ENCODE peak calls at places on chromosomes 1 and 21, in seven cellular contexts. A is A673; C is mucosa of descending colon; F is left ventricle myocardium inferior; E is CD4-positive, CD25-positive, alpha-beta regulatory T cell; S is adrenal gland; J is right atrium auricular region. B is an unnamed sample.
A peak's percentile ranks its signal among the peaks of the same experiment; 100 is the strongest.

GRCh38 chr1:3822421-3822820 is 26.1 kb upstream of the LRRC47 start:
- DNase-seq in A (no peak), C (no peak), F (no peak), E (no peak), S (no peak), J (no peak), B (no peak)

GRCh38 chr1:163090321-163090945 is 21.3 kb downstream of the RGS4 start:
- DNase-seq in A (no peak), C (no peak), F (no peak), E (no peak), S (no peak), J (no peak), B (no peak)

GRCh38 chr1:214404154-214404553 is 123.2 kb downstream of the SMYD2 start:
- DNase-seq in A (peak; percentile 97), C (no peak), F (no peak), E (no peak), S (no peak), J (no peak), B (no peak)

GRCh38 chr21:45970674-45971486 is 10.7 kb upstream of the COL6A1 start:
- DNase-seq in A (peak; percentile 72), C (peak; percentile 65), F (peak; percentile 76), E (no peak), S (no peak), J (no peak), B (peak; percentile 82)

GRCh38 chr1:239909894-239910293 is 181.8 kb upstream of the FMN2 start:
- DNase-seq in A (no peak), C (peak; percentile 4), F (no peak), E (no peak), S (peak; percentile 17), J (no peak), B (no peak)

GRCh38 chr21:33685613-33686197 is 43.4 kb downstream of the ITSN1 start:
- DNase-seq in A (peak; percentile 25), C (no peak), F (no peak), E (no peak), S (no peak), J (no peak), B (no peak)

GRCh38 chr21:40177979-40178378 is 310.7 kb downstream of the PCP4 start:
- DNase-seq in A (no peak), C (no peak), F (no peak), E (no peak), S (no peak), J (no peak), B (no peak)

GRCh38 chr1:153680120-153680403 is 1.6 kb downstream of the NPR1 start:
- DNase-seq in A (no peak), C (no peak), F (no peak), E (no peak), S (no peak), J (no peak), B (no peak)

GRCh38 chr1:92882817-92883216 is 51.0 kb downstream of the RPL5 start:
- DNase-seq in A (peak; percentile 94), C (peak; percentile 31), F (no peak), E (no peak), S (peak; percentile 16), J (no peak), B (no peak)

GRCh38 chr1:230744382-230744781 is 2.8 kb upstream of the CAPN9 start:
- DNase-seq in A (no peak), C (no peak), F (no peak), E (no peak), S (no peak), J (no peak), B (no peak)

GRCh38 chr21:23152130-23152529 is 2153.9 kb downstream of the NCAM2 start:
- DNase-seq in A (no peak), C (no peak), F (no peak), E (no peak), S (no peak), J (no peak), B (no peak)

GRCh38 chr1:89565521-89565920 is 40.9 kb downstream of the LRRC8B start:
- DNase-seq in A (no peak), C (no peak), F (no peak), E (no peak), S (no peak), J (no peak), B (no peak)

GRCh38 chr1:234853906-234854647 is 244.1 kb upstream of the IRF2BP2 start:
- DNase-seq in A (no peak), C (no peak), F (no peak), E (no peak), S (no peak), J (no peak), B (no peak)

GRCh38 chr1:10768552-10768951 is 27.9 kb downstream of the CASZ1 start:
- DNase-seq in A (peak; percentile 21), C (no peak), F (no peak), E (no peak), S (no peak), J (no peak), B (no peak)

GRCh38 chr1:235059221-235059620 is 69.4 kb downstream of the TOMM20 start:
- DNase-seq in A (no peak), C (no peak), F (no peak), E (no peak), S (no peak), J (no peak), B (no peak)

GRCh38 chr1:98881911-98882310 is 122.8 kb downstream of the PLPPR5 start:
- DNase-seq in A (no peak), C (no peak), F (no peak), E (no peak), S (no peak), J (no peak), B (no peak)

GRCh38 chr1:57719274-57719673 is 295.4 kb upstream of the DAB1 start:
- DNase-seq in A (peak; percentile 63), C (no peak), F (no peak), E (no peak), S (no peak), J (no peak), B (no peak)

GRCh38 chr1:151371340-151371739 is 1.2 kb downstream of the SELENBP1 start:
- DNase-seq in A (no peak), C (peak; percentile 70), F (peak; percentile 66), E (no peak), S (peak; percentile 79), J (peak; percentile 74), B (peak; percentile 85)

GRCh38 chr1:42756956-42757891 is 9.6 kb downstream of the P3H1 start:
- DNase-seq in A (peak; percentile 83), C (peak; percentile 29), F (no peak), E (no peak), S (peak; percentile 42), J (no peak), B (no peak)

GRCh38 chr1:28470146-28470545 is 35.7 kb upstream of the RCC1 start:
- DNase-seq in A (no peak), C (no peak), F (no peak), E (no peak), S (no peak), J (no peak), B (no peak)

GRCh38 chr1:231272880-231273279 is 31.9 kb downstream of the GNPAT start:
- DNase-seq in A (no peak), C (no peak), F (no peak), E (no peak), S (no peak), J (no peak), B (no peak)

GRCh38 chr1:5810131-5810530 is 182.1 kb downstream of the NPHP4 start:
- DNase-seq in A (no peak), C (no peak), F (no peak), E (no peak), S (no peak), J (no peak), B (peak; percentile 20)

GRCh38 chr1:43531906-43532584 is 1.4 kb downstream of the PTPRF start:
- DNase-seq in A (peak; percentile 13), C (no peak), F (no peak), E (no peak), S (no peak), J (no peak), B (no peak)

DNA sequence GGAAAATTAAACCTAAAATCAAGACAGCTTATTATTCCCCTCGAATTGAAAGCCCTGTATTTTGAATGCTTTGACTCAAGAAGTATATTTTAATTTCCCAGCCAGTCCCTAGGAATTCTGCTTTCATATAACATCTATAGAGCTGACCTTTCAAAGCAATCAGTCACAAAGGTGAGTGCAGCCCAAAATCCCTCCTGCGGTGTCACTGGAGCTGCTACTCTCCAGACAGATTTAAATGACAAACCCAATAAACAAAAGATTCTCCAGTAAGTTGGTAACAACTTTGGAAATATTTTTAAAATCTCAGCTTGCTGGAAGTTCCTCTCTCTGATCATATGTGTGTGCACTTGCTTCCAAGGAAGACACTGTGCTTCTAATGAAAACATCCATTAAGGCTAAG is 14.7 kb downstream of the PLPP3 start:
- DNase-seq in A (no peak), C (no peak), F (no peak), E (no peak), S (no peak), J (no peak), B (no peak)
- H3K4me1 ChIP-seq in A (no peaks in the 10 kb centered on the region), C (peaks cover 16% of the 10 kb centered on the region), F (peaks cover 100% of the 10 kb centered on the region), E (no peaks in the 10 kb centered on the region), S (no peaks in the 10 kb centered on the region), J (peaks cover 70% of the 10 kb centered on the region), B (peaks cover 19% of the 10 kb centered on the region)

GRCh38 chr1:61088163-61088840 is 5.9 kb downstream of the NFIA start:
- DNase-seq in A (no peak), C (no peak), F (no peak), E (no peak), S (no peak), J (no peak), B (no peak)
- H3K4me1 ChIP-seq in A (peaks cover 54% of the 10 kb centered on the region), C (peaks cover 12% of the 10 kb centered on the region), F (peaks cover 94% of the 10 kb centered on the region), E (peaks cover 1% of the 10 kb centered on the region), S (peaks cover 9% of the 10 kb centered on the region), J (peaks cover 77% of the 10 kb centered on the region), B (no peaks in the 10 kb centered on the region)

DNA sequence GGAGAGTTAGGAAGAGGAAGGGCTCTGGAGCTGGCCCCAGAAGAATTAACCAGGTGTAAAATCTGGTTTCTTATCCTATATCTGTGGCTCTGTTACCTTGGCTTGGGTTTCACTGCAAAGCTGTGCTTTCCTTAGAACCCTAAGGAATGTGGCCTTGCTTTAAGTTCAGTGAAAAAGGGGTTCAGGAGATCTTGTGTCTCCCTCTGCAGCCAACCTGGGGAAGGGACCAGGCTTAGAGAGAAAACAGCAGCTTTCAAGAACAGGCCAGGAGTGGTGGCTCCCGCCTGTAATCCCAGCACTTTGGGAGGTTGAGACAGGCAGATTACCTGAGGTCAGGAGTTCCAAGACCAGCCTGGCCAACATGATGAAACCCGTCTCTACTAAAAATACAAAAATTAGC is 16.1 kb upstream of the MYCL start:
- DNase-seq in A (no peak), C (no peak), F (no peak), E (no peak), S (no peak), J (no peak), B (no peak)
- H3K4me1 ChIP-seq in A (no peaks in the 10 kb centered on the region), C (no peaks in the 10 kb centered on the region), F (peaks cover 4% of the 10 kb centered on the region), E (no peaks in the 10 kb centered on the region), S (no peaks in the 10 kb centered on the region), J (no peaks in the 10 kb centered on the region), B (no peaks in the 10 kb centered on the region)

DNA sequence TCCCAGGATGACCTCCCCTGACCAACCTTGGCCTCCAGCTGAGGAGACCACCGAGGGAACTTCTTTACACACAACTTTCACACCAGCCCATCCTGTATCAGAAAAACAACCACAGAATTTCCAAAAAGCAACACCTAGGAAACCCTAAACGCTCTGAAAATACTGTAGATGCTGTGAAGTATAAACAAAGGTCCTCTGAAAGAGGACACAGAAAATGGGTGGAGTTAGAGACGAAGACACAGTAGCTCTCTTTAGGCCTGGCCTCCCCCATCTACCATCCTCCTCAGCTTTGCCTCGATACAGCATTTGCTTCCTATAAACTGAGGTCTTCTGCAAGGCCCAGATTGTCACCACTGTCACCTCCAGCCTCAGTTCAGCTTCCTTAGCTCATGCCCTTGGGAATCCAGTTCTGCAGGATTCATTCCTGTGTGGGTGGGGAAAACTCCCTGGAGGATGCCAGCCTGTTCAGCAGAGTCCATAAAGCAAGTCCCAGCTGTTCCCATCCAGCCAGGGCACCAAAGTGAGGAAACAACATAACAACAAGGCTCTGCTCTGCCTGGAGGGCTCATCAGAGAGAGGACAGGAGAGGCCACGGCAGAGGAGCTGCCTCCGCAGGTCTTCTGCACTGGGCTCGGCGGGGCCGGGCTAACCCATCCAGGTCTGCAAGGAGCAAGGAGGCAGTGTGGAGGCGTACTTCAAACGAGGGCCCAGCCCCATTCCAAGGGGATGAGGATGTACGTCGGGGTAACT is 15.0 kb downstream of the PIK3C2B start:
- DNase-seq in A (no peak), C (peak; percentile 80), F (no peak), E (no peak), S (no peak), J (no peak), B (no peak)
- H3K4me1 ChIP-seq in A (peaks cover 28% of the 10 kb centered on the region), C (peaks cover 50% of the 10 kb centered on the region), F (peaks cover 98% of the 10 kb centered on the region), E (peaks cover 2% of the 10 kb centered on the region), S (peaks cover 14% of the 10 kb centered on the region), J (peaks cover 81% of the 10 kb centered on the region), B (peaks cover 53% of the 10 kb centered on the region)